ENCODE peak calls at places on chromosomes 2 and 18, in five cellular contexts. One of them, this sample, is unnamed.

GRCh38 chr2:69012310-69013122 is 463 bp upstream of the ANTXR1 start:
- DNase-seq in fibroblast of lung: peak; percentile 39
- DNase-seq in NT2/D1: no peak
- DNase-seq in colonic mucosa: peak; percentile 72
- DNase-seq in IMR-90: peak; percentile 76
- DNase-seq in this sample: peak; percentile 80

GRCh38 chr2:236970656-236971010 is 115.1 kb upstream of the COPS8 start:
- DNase-seq in fibroblast of lung: no peak
- DNase-seq in NT2/D1: no peak
- DNase-seq in colonic mucosa: no peak
- DNase-seq in IMR-90: no peak
- DNase-seq in this sample: no peak

GRCh38 chr2:170845343-170845742 is 28.7 kb downstream of the GAD1 start:
- DNase-seq in fibroblast of lung: no peak
- DNase-seq in NT2/D1: peak; percentile 23
- DNase-seq in colonic mucosa: no peak
- DNase-seq in IMR-90: no peak
- DNase-seq in this sample: no peak

GRCh38 chr2:10614940-10615339 is 74.8 kb downstream of the NOL10 start:
- DNase-seq in fibroblast of lung: peak; percentile 48
- DNase-seq in NT2/D1: no peak
- DNase-seq in colonic mucosa: peak; percentile 23
- DNase-seq in IMR-90: peak; percentile 46
- DNase-seq in this sample: no peak

GRCh38 chr2:54558188-54558975 is 102.3 kb downstream of the SPTBN1 start:
- DNase-seq in fibroblast of lung: peak; percentile 79
- DNase-seq in NT2/D1: peak; percentile 79
- DNase-seq in colonic mucosa: peak; percentile 84
- DNase-seq in IMR-90: peak; percentile 64
- DNase-seq in this sample: peak; percentile 85

GRCh38 chr2:183112575-183112974 is 11.7 kb upstream of the NUP35 start:
- DNase-seq in fibroblast of lung: peak; percentile 9
- DNase-seq in NT2/D1: no peak
- DNase-seq in colonic mucosa: no peak
- DNase-seq in IMR-90: peak; percentile 5
- DNase-seq in this sample: no peak

GRCh38 chr18:6509417-6510198 is 94.9 kb upstream of the L3MBTL4 start:
- DNase-seq in fibroblast of lung: no peak
- DNase-seq in NT2/D1: no peak
- DNase-seq in colonic mucosa: no peak
- DNase-seq in IMR-90: no peak
- DNase-seq in this sample: no peak

GRCh38 chr18:62863629-62864028 is 148.3 kb downstream of the PHLPP1 start:
- DNase-seq in fibroblast of lung: peak; percentile 71
- DNase-seq in NT2/D1: no peak
- DNase-seq in colonic mucosa: no peak
- DNase-seq in IMR-90: peak; percentile 65
- DNase-seq in this sample: no peak

GRCh38 chr2:84386326-84386995 is 72.6 kb downstream of the SUCLG1 start:
- DNase-seq in fibroblast of lung: no peak
- DNase-seq in NT2/D1: no peak
- DNase-seq in colonic mucosa: no peak
- DNase-seq in IMR-90: no peak
- DNase-seq in this sample: no peak

GRCh38 chr2:73739101-73739500 is 2.0 kb upstream of the TPRKB start:
- DNase-seq in fibroblast of lung: no peak
- DNase-seq in NT2/D1: no peak
- DNase-seq in colonic mucosa: no peak
- DNase-seq in IMR-90: no peak
- DNase-seq in this sample: no peak

GRCh38 chr18:57210101-57210661 is 63.3 kb downstream of the BOD1L2 start:
- DNase-seq in fibroblast of lung: peak; percentile 77
- DNase-seq in NT2/D1: peak; percentile 61
- DNase-seq in colonic mucosa: peak; percentile 64
- DNase-seq in IMR-90: peak; percentile 70
- DNase-seq in this sample: peak; percentile 81

GRCh38 chr2:202780514-202781021 is 91.0 kb downstream of the ICA1L start:
- DNase-seq in fibroblast of lung: peak; percentile 89
- DNase-seq in NT2/D1: no peak
- DNase-seq in colonic mucosa: no peak
- DNase-seq in IMR-90: peak; percentile 85
- DNase-seq in this sample: no peak

GRCh38 chr2:160303076-160303475 is 103.0 kb upstream of the ITGB6 start:
- DNase-seq in fibroblast of lung: no peak
- DNase-seq in NT2/D1: no peak
- DNase-seq in colonic mucosa: no peak
- DNase-seq in IMR-90: no peak
- DNase-seq in this sample: no peak

GRCh38 chr2:138777996-138778395 is 2.2 kb downstream of the NXPH2 start:
- DNase-seq in fibroblast of lung: peak; percentile 73
- DNase-seq in NT2/D1: peak; percentile 80
- DNase-seq in colonic mucosa: no peak
- DNase-seq in IMR-90: peak; percentile 1
- DNase-seq in this sample: no peak

GRCh38 chr2:2586068-2586776 is 255.1 kb upstream of the MYT1L start:
- DNase-seq in fibroblast of lung: no peak
- DNase-seq in NT2/D1: no peak
- DNase-seq in colonic mucosa: peak; percentile 12
- DNase-seq in IMR-90: no peak
- DNase-seq in this sample: no peak

GRCh38 chr2:233051241-233052149 is 8.6 kb upstream of the INPP5D start:
- DNase-seq in fibroblast of lung: peak; percentile 83
- DNase-seq in NT2/D1: peak; percentile 57
- DNase-seq in colonic mucosa: no peak
- DNase-seq in IMR-90: peak; percentile 24
- DNase-seq in this sample: peak; percentile 83

GRCh38 chr2:106085441-106085911 is 108.6 kb downstream of the UXS1 start:
- DNase-seq in fibroblast of lung: peak; percentile 21
- DNase-seq in NT2/D1: no peak
- DNase-seq in colonic mucosa: peak; percentile 50
- DNase-seq in IMR-90: peak; percentile 39
- DNase-seq in this sample: no peak

GRCh38 chr2:231037731-231038482 is 584 bp downstream of the C2orf72 start:
- DNase-seq in fibroblast of lung: no peak
- DNase-seq in NT2/D1: no peak
- DNase-seq in colonic mucosa: no peak
- DNase-seq in IMR-90: no peak
- DNase-seq in this sample: no peak

GRCh38 chr18:58851874-58852273 is 12.8 kb upstream of the ZNF532 start:
- DNase-seq in fibroblast of lung: peak; percentile 73
- DNase-seq in NT2/D1: no peak
- DNase-seq in colonic mucosa: no peak
- DNase-seq in IMR-90: no peak
- DNase-seq in this sample: no peak

GRCh38 chr2:45256173-45256866 is 247.1 kb upstream of the SIX2 start:
- DNase-seq in fibroblast of lung: no peak
- DNase-seq in NT2/D1: no peak
- DNase-seq in colonic mucosa: no peak
- DNase-seq in IMR-90: no peak
- DNase-seq in this sample: no peak

GRCh38 chr2:198731842-198732421 is 725.8 kb downstream of the SATB2 start:
- DNase-seq in fibroblast of lung: peak; percentile 15
- DNase-seq in NT2/D1: no peak
- DNase-seq in colonic mucosa: no peak
- DNase-seq in IMR-90: no peak
- DNase-seq in this sample: no peak

GRCh38 chr2:102143450-102143985 is 972 bp downstream of the IL1R1 start:
- DNase-seq in fibroblast of lung: peak; percentile 42
- DNase-seq in NT2/D1: no peak
- DNase-seq in colonic mucosa: no peak
- DNase-seq in IMR-90: peak; percentile 47
- DNase-seq in this sample: peak; percentile 84

GRCh38 chr18:74171910-74172606 is 23.7 kb downstream of the TIMM21 start:
- DNase-seq in fibroblast of lung: no peak
- DNase-seq in NT2/D1: no peak
- DNase-seq in colonic mucosa: no peak
- DNase-seq in IMR-90: no peak
- DNase-seq in this sample: no peak
- H3K4me3 ChIP-seq in fibroblast of lung: peak overlapping the region; percentile 5
- H3K4me3 ChIP-seq in NT2/D1: no peak overlapping the region
- H3K4me3 ChIP-seq in colonic mucosa: peak overlapping the region; percentile 9
- H3K4me3 ChIP-seq in IMR-90: peak overlapping the region; percentile 37
- H3K4me3 ChIP-seq in this sample: peak overlapping the region; percentile 39

DNA sequence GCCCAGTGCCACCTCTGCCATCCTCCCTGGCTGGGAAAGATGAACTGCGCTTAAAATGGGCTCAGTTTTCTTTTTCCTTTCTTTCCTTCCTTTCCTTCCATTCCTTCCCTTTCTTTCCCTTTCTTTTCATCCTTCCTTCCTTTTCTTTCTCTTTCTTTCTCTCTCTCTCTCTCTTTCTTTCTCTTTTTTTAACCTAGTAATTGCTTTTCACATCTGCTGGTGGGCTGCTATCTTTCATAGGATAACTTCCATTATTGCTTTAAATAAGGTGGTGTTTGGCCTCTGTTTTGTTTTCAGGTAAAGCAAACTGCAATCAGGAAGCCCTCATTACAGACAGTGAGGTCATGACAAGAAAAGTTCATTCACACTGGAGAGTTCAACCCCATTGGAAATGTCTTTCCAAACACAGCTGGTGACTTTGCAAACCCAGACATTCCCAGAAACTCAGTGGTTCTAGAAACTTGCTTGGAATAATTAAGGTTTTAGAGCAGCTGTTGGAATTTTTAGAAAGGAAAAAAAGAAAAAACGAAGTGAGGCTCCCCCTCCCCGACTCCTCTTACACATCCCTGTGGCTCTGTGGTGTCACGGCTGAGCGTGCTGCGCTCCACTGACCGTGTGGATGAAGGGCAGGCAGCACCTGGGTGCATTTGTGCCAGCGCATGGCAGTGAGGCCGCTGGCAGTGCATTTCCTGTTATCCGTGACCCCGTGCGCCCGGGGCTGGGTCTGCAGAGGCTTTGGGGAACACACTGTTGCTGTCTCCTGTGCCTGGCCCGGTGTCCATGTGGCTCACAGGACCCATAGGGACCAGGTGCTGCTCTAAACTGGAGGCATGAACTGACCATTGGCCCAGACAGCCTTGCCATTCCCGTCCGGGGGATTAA is 76.9 kb downstream of the MBP start:
- DNase-seq in fibroblast of lung: no peak
- DNase-seq in NT2/D1: no peak
- DNase-seq in colonic mucosa: no peak
- DNase-seq in IMR-90: peak; percentile 58
- DNase-seq in this sample: no peak
- H3K9ac ChIP-seq in fibroblast of lung: no peak overlapping the region
- H3K9ac ChIP-seq in NT2/D1: no peak overlapping the region
- H3K9ac ChIP-seq in colonic mucosa: peak overlapping the region; percentile 47
- H3K9ac ChIP-seq in IMR-90: peak overlapping the region; percentile 59
- H3K9ac ChIP-seq in this sample: no peak overlapping the region

DNA sequence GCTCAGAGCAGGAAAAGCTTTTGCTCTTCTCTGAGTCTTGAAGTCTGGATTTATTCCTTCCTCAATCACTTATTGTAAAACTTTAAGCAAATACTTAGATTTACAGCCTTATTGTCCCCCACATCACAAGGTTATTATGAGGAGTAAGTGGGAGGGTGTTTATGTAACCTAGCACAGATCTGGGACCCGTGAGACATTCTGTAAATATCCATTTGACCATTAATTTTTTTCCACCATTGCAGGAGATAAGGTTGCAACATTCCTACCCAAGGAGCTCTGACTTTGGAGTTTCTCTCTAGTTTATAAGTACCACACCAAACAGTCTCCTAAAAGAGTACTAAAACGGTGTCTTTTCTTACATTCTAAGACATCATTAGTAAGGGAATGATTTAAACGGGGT is 52.1 kb upstream of the CTIF start:
- DNase-seq in fibroblast of lung: peak; percentile 84
- DNase-seq in NT2/D1: no peak
- DNase-seq in colonic mucosa: no peak
- DNase-seq in IMR-90: peak; percentile 77
- DNase-seq in this sample: no peak
- H3K4me3 ChIP-seq in fibroblast of lung: no peak overlapping the region
- H3K4me3 ChIP-seq in NT2/D1: no peak overlapping the region
- H3K4me3 ChIP-seq in colonic mucosa: no peak overlapping the region
- H3K4me3 ChIP-seq in IMR-90: no peak overlapping the region
- H3K4me3 ChIP-seq in this sample: no peak overlapping the region

GRCh38 chr2:96926791-96927190 is 56.9 kb upstream of the SEMA4C start:
- DNase-seq in fibroblast of lung: no peak
- DNase-seq in NT2/D1: no peak
- DNase-seq in colonic mucosa: no peak
- DNase-seq in IMR-90: no peak
- DNase-seq in this sample: no peak
- H3K9ac ChIP-seq in fibroblast of lung: no peak overlapping the region
- H3K9ac ChIP-seq in NT2/D1: no peak overlapping the region
- H3K9ac ChIP-seq in colonic mucosa: peak overlapping the region; percentile 15
- H3K9ac ChIP-seq in IMR-90: no peak overlapping the region
- H3K9ac ChIP-seq in this sample: no peak overlapping the region

DNA sequence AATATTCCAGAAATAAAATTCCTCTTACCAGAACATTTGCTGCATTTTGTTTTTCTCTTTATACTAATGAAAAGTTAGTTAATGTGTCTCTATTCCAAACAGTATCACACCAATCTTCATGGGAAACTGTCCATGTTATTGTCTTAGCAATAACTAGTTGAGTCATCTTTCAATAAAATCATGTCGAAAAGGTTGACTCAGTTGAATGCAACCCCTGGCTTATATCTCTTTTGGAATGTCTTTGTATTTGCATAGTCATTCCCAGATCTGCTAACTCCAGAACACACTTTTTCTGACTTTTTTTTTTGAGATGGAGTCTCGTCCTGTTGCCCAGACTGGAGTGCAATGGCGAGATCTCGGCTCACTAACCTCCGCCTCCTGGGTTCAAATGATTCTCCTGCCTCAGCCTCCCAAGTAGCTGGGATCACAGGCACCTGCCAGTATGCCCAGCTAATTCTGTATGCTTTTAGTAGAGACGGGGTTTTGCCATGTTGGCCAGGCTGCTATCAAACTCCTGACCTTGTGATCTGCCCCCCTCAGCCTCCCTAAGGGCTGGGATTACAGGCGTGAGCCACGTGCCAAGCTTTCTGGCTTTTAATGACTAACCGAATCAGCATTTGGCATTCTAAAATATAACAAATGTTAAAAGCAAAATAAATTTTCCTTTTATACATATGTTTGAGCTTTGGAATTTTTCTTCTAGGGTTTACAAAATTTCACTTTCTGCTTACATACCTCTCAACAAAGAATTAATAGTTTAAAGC is 133.2 kb upstream of the GULP1 start:
- DNase-seq in fibroblast of lung: peak; percentile 9
- DNase-seq in NT2/D1: no peak
- DNase-seq in colonic mucosa: no peak
- DNase-seq in IMR-90: peak; percentile 40
- DNase-seq in this sample: no peak
- H3K4me3 ChIP-seq in fibroblast of lung: no peak overlapping the region
- H3K4me3 ChIP-seq in NT2/D1: no peak overlapping the region
- H3K4me3 ChIP-seq in colonic mucosa: no peak overlapping the region
- H3K4me3 ChIP-seq in IMR-90: no peak overlapping the region
- H3K4me3 ChIP-seq in this sample: no peak overlapping the region

This sample was measured in kidney.